ENCODE peak calls at places on chromosomes 12 and 14, in six cellular contexts. One of them, this sample, is unnamed.

GRCh38 chr12:22794017-22794416 is 169.0 kb downstream of the ETNK1 start:
- DNase-seq in HFF-Myc: no peak
- DNase-seq in glomerular endothelial cell: no peak
- DNase-seq in breast epithelium: no peak
- DNase-seq in ascending aorta: no peak
- DNase-seq in SW480: no peak
- DNase-seq in this sample: no peak

GRCh38 chr14:33432407-33433023 is 493.8 kb downstream of the NPAS3 start:
- DNase-seq in glomerular endothelial cell: peak
- DNase-seq in SW480: peak
- DNase-seq in HFF-Myc: no peak
- DNase-seq in breast epithelium: no peak
- DNase-seq in ascending aorta: no peak
- DNase-seq in this sample: no peak

GRCh38 chr12:75868501-75868900 is 163.1 kb downstream of the PHLDA1 start:
- DNase-seq in glomerular endothelial cell: no peak
- DNase-seq in breast epithelium: no peak
- DNase-seq in ascending aorta: no peak
- DNase-seq in HFF-Myc: no peak
- DNase-seq in SW480: no peak
- DNase-seq in this sample: no peak

GRCh38 chr12:11730299-11731041 is 81.0 kb downstream of the ETV6 start:
- DNase-seq in ascending aorta: no peak
- DNase-seq in HFF-Myc: no peak
- DNase-seq in glomerular endothelial cell: no peak
- DNase-seq in SW480: no peak
- DNase-seq in breast epithelium: peak
- DNase-seq in this sample: no peak

GRCh38 chr12:90366286-90366685 is 588.7 kb downstream of the CCER1 start:
- DNase-seq in breast epithelium: no peak
- DNase-seq in SW480: no peak
- DNase-seq in HFF-Myc: peak
- DNase-seq in glomerular endothelial cell: no peak
- DNase-seq in ascending aorta: no peak
- DNase-seq in this sample: no peak

GRCh38 chr14:33509927-33510535 is 440.8 kb downstream of the EGLN3 start:
- DNase-seq in breast epithelium: no peak
- DNase-seq in glomerular endothelial cell: no peak
- DNase-seq in HFF-Myc: no peak
- DNase-seq in ascending aorta: no peak
- DNase-seq in SW480: no peak
- DNase-seq in this sample: peak

GRCh38 chr12:108194585-108194984 is 65.5 kb downstream of the WSCD2 start:
- DNase-seq in SW480: no peak
- DNase-seq in glomerular endothelial cell: no peak
- DNase-seq in breast epithelium: no peak
- DNase-seq in ascending aorta: no peak
- DNase-seq in HFF-Myc: no peak
- DNase-seq in this sample: no peak

GRCh38 chr14:94129758-94130414 is 482 bp upstream of the IFI27L2 start:
- DNase-seq in HFF-Myc: no peak
- DNase-seq in SW480: peak
- DNase-seq in glomerular endothelial cell: no peak
- DNase-seq in breast epithelium: no peak
- DNase-seq in ascending aorta: no peak
- DNase-seq in this sample: no peak

GRCh38 chr14:53218161-53218560 is 65.0 kb upstream of the DDHD1 start:
- DNase-seq in HFF-Myc: no peak
- DNase-seq in glomerular endothelial cell: no peak
- DNase-seq in SW480: no peak
- DNase-seq in breast epithelium: no peak
- DNase-seq in ascending aorta: no peak
- DNase-seq in this sample: no peak

GRCh38 chr14:26722258-26722657 is 124.4 kb upstream of the NOVA1 start:
- DNase-seq in HFF-Myc: no peak
- DNase-seq in SW480: no peak
- DNase-seq in ascending aorta: no peak
- DNase-seq in breast epithelium: no peak
- DNase-seq in glomerular endothelial cell: no peak
- DNase-seq in this sample: no peak

GRCh38 chr14:56992332-56992820 is 182.1 kb upstream of the OTX2 start:
- DNase-seq in HFF-Myc: no peak
- DNase-seq in glomerular endothelial cell: no peak
- DNase-seq in breast epithelium: no peak
- DNase-seq in ascending aorta: no peak
- DNase-seq in SW480: no peak
- DNase-seq in this sample: no peak

GRCh38 chr14:87615822-87616679 is 376.9 kb downstream of the GALC start:
- DNase-seq in glomerular endothelial cell: peak
- DNase-seq in SW480: peak
- DNase-seq in ascending aorta: no peak
- DNase-seq in breast epithelium: no peak
- DNase-seq in HFF-Myc: no peak
- DNase-seq in this sample: no peak

GRCh38 chr12:47033081-47033480 is 46.3 kb upstream of the PCED1B start:
- DNase-seq in breast epithelium: peak
- DNase-seq in glomerular endothelial cell: no peak
- DNase-seq in HFF-Myc: no peak
- DNase-seq in ascending aorta: no peak
- DNase-seq in SW480: no peak
- DNase-seq in this sample: no peak

GRCh38 chr12:99706736-99707473 is 59.4 kb downstream of the GARIN6 start:
- DNase-seq in HFF-Myc: no peak
- DNase-seq in breast epithelium: no peak
- DNase-seq in glomerular endothelial cell: no peak
- DNase-seq in SW480: peak
- DNase-seq in ascending aorta: no peak
- DNase-seq in this sample: no peak